ENCODE peak calls at places on chromosomes 13 and 19, in four cellular contexts. C, F, J and E are unnamed samples.

GRCh38 chr19:14559916-14560775 is 11.7 kb downstream of the NDUFB7 start:
- DNase-seq in J (no peak), F (peak), C (no peak), E (no peak)

GRCh38 chr13:44149821-44150220 is 223.8 kb upstream of the SERP2 start:
- DNase-seq in C (no peak), F (no peak), J (no peak), E (no peak)

GRCh38 chr13:30204564-30204963 is 102.8 kb downstream of the KATNAL1 start:
- DNase-seq in J (no peak), F (no peak), C (no peak), E (no peak)

GRCh38 chr13:28964052-28964451 is 143.9 kb downstream of the MTUS2 start:
- DNase-seq in F (no peak), C (no peak), J (no peak), E (no peak)

GRCh38 chr19:8233370-8233769 is 24.2 kb downstream of the CERS4 start:
- DNase-seq in J (no peak), C (no peak), F (no peak), E (no peak)

GRCh38 chr13:52165410-52165809 is 6.0 kb upstream of the NEK3 start:
- DNase-seq in C (no peak), J (no peak), F (no peak), E (no peak)

GRCh38 chr13:51502206-51502651 is 49.4 kb upstream of the INTS6 start:
- DNase-seq in C (no peak), F (no peak), J (no peak), E (no peak)

GRCh38 chr13:99617474-99618255 is 116.4 kb downstream of the TM9SF2 start:
- DNase-seq in J (peak), F (peak), C (peak), E (peak)

GRCh38 chr13:112441226-112441625 is 65.1 kb downstream of the SPACA7 start:
- DNase-seq in F (peak), J (no peak), C (no peak), E (no peak)

GRCh38 chr19:53903055-53903680 is 5.9 kb upstream of the CACNG7 start:
- DNase-seq in J (peak), F (peak), C (no peak), E (peak)

GRCh38 chr13:97030705-97031452 is 36.6 kb upstream of the OXGR1 start:
- DNase-seq in J (peak), F (peak), C (peak), E (peak)